ENCODE peak calls at places on chromosomes 2 and 18, in ten cellular contexts. X is ovary, C is A549, Z is SK-N-SH, S is upper lobe of left lung, R is sigmoid colon, F is esophagus muscularis mucosa, I is suprapubic skin, K is K562, Q is tibial nerve. N is an unnamed sample.
A peak's percentile ranks its signal among the peaks of the same experiment; 100 is the strongest.

GRCh38 chr2:239392072-239392357 is 8.8 kb downstream of the HDAC4 start:
- DNase-seq in X (no peak), C (no peak), Z (no peak), S (no peak), R (no peak), F (no peak), I (peak; percentile 57), K (no peak), Q (no peak), N (no peak)

GRCh38 chr2:66851449-66851872 is 416.5 kb downstream of the MEIS1 start:
- DNase-seq in X (no peak), C (peak; percentile 23), Z (no peak), S (no peak), R (peak; percentile 81), F (no peak), I (no peak), K (no peak), Q (no peak), N (no peak)

GRCh38 chr2:240622631-240623235 is 2.5 kb upstream of the GPR35 start:
- DNase-seq in X (peak; percentile 15), C (no peak), Z (peak; percentile 82), S (peak; percentile 86), R (peak; percentile 63), F (no peak), I (peak; percentile 61), K (no peak), Q (no peak), N (peak; percentile 54)

GRCh38 chr2:1590611-1591460 is 153.5 kb downstream of the PXDN start:
- DNase-seq in X (no peak), C (no peak), Z (peak; percentile 79), S (no peak), R (no peak), F (no peak), I (no peak), K (no peak), Q (no peak), N (no peak)

GRCh38 chr18:70044626-70045025 is 97.0 kb upstream of the CD226 start:
- DNase-seq in X (no peak), C (peak; percentile 84), Z (peak; percentile 7), S (no peak), R (no peak), F (no peak), I (no peak), K (no peak), Q (no peak), N (no peak)

GRCh38 chr2:86313341-86313740 is 24.1 kb downstream of the REEP1 start:
- DNase-seq in X (no peak), C (no peak), Z (no peak), S (no peak), R (no peak), F (no peak), I (no peak), K (no peak), Q (no peak), N (no peak)

GRCh38 chr18:54210463-54210862 is 14.0 kb downstream of the MBD2 start:
- DNase-seq in X (no peak), C (no peak), Z (no peak), S (no peak), R (no peak), F (no peak), I (no peak), K (no peak), Q (no peak), N (no peak)

GRCh38 chr2:37560241-37560848 is 111.1 kb downstream of the CDC42EP3 start:
- DNase-seq in X (no peak), C (no peak), Z (no peak), S (no peak), R (no peak), F (peak; percentile 12), I (no peak), K (no peak), Q (no peak), N (no peak)

GRCh38 chr2:191714925-191715324 is 37.0 kb downstream of the NABP1 start:
- DNase-seq in X (no peak), C (no peak), Z (no peak), S (no peak), R (no peak), F (no peak), I (no peak), K (no peak), Q (no peak), N (no peak)

GRCh38 chr2:28649481-28650260 is 102.0 kb upstream of the PPP1CB start:
- DNase-seq in X (no peak), C (no peak), Z (no peak), S (no peak), R (peak; percentile 24), F (no peak), I (no peak), K (no peak), Q (no peak), N (no peak)

GRCh38 chr2:22282215-22282614 is 1102.8 kb upstream of the KLHL29 start:
- DNase-seq in X (no peak), C (no peak), Z (no peak), S (no peak), R (no peak), F (no peak), I (no peak), K (no peak), Q (no peak), N (no peak)

GRCh38 chr2:40317756-40318155 is 134.1 kb downstream of the SLC8A1 start:
- DNase-seq in X (no peak), C (no peak), Z (no peak), S (no peak), R (no peak), F (no peak), I (no peak), K (no peak), Q (no peak), N (no peak)

GRCh38 chr2:169771612-169772011 is 27.1 kb upstream of the SSB start:
- DNase-seq in X (no peak), C (no peak), Z (no peak), S (no peak), R (no peak), F (no peak), I (no peak), K (no peak), Q (no peak), N (no peak)

GRCh38 chr2:81979051-81979450 is 1674.5 kb upstream of the LRRTM1 start:
- DNase-seq in X (no peak), C (no peak), Z (no peak), S (no peak), R (no peak), F (no peak), I (no peak), K (no peak), Q (no peak), N (no peak)

GRCh38 chr18:74623047-74623816 is 25.6 kb downstream of the ZNF407 start:
- DNase-seq in X (no peak), C (no peak), Z (no peak), S (no peak), R (no peak), F (no peak), I (no peak), K (no peak), Q (no peak), N (no peak)

GRCh38 chr18:22790545-22791415 is 142.3 kb upstream of the RBBP8 start:
- DNase-seq in X (no peak), C (no peak), Z (no peak), S (no peak), R (no peak), F (no peak), I (no peak), K (no peak), Q (no peak), N (no peak)
- TF ChIP-seq EP300 in X (no peak), C (no peak), Z (no peak), S (no peak), R (no peak), F (no peak), I (no peak), K (no peak), Q (no peak), N (no peak)

GRCh38 chr2:48482313-48482712 is 47.6 kb upstream of the STON1 start:
- DNase-seq in X (no peak), C (no peak), Z (no peak), S (no peak), R (no peak), F (no peak), I (no peak), K (no peak), Q (no peak), N (no peak)

GRCh38 chr2:48480526-48480925 is 49.4 kb upstream of the STON1 start:
- DNase-seq in X (no peak), C (no peak), Z (no peak), S (no peak), R (no peak), F (no peak), I (no peak), K (no peak), Q (no peak), N (no peak)

GRCh38 chr2:48483916-48484315 is 46.0 kb upstream of the STON1 start:
- DNase-seq in X (peak; percentile 34), C (no peak), Z (no peak), S (no peak), R (no peak), F (no peak), I (no peak), K (no peak), Q (no peak), N (no peak)

GRCh38 chr2:48483506-48483905 is 46.4 kb upstream of the STON1 start:
- DNase-seq in X (no peak), C (no peak), Z (no peak), S (no peak), R (peak; percentile 83), F (no peak), I (no peak), K (no peak), Q (no peak), N (no peak)

GRCh38 chr2:48482774-48483173 is 47.2 kb upstream of the STON1 start:
- DNase-seq in X (no peak), C (no peak), Z (no peak), S (no peak), R (no peak), F (no peak), I (no peak), K (no peak), Q (no peak), N (no peak)
- TF ChIP-seq EP300 in X (no peak), C (no peak), Z (no peak), S (no peak), R (no peak), F (peak; percentile 11), I (no peak), K (no peak), Q (no peak), N (no peak)

DNA sequence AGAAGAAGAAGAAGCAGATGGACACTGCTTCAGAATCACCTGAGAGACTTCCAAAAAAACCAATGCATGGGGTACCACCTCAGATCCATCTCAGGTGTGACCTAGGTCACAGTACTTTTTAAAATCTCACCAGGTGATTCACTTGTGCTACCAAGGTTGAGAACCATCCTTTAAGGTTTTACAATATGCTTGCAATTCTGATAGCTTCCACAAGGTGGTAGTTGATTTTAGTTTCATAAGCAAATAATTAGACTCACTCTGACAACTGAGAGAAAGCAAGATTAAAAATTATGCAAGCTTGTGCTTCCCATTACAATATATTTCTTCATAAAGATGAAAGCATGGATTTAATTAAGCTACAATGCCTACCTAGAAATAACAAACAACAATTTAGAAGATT is 355.1 kb downstream of the EN1 start:
- DNase-seq in X (no peak), C (peak; percentile 38), Z (no peak), S (no peak), R (no peak), F (no peak), I (no peak), K (no peak), Q (no peak), N (no peak)
- TF ChIP-seq EP300 in X (no peak), C (no peak), Z (no peak), S (no peak), R (no peak), F (no peak), I (no peak), K (no peak), Q (no peak), N (no peak)

GRCh38 chr2:132896073-132896472 is 226.1 kb upstream of the LYPD1 start:
- DNase-seq in X (no peak), C (no peak), Z (no peak), S (no peak), R (no peak), F (no peak), I (no peak), K (no peak), Q (no peak), N (no peak)
- TF ChIP-seq EP300 in X (no peak), C (no peak), Z (no peak), S (no peak), R (no peak), F (no peak), I (no peak), K (no peak), Q (no peak), N (no peak)

N was measured in stomach.